ENCODE peak calls at places on chromosome 17, in nine cellular contexts. O is PC-3, Q is right lobe of liver, Z is HFF-Myc, W is psoas muscle, I is A549, Y is lower leg skin, F is fibroblast of mammary gland, A is endothelial cell of umbilical vein. K is an unnamed sample.

GRCh38 chr17:68706351-68706750 is 105.2 kb upstream of the FAM20A start:
- DNase-seq in O (no peak), Q (no peak), Z (no peak), W (no peak), I (no peak), Y (no peak), F (peak), A (no peak), K (no peak)

GRCh38 chr17:28485049-28485448 is 11.6 kb downstream of the SLC13A2 start:
- DNase-seq in O (no peak), Q (no peak), Z (no peak), W (no peak), I (no peak), Y (no peak), F (no peak), A (no peak), K (no peak)

GRCh38 chr17:71522383-71522782 is 598.4 kb upstream of the SOX9 start:
- DNase-seq in O (peak), Q (no peak), Z (no peak), W (no peak), I (no peak), Y (no peak), F (no peak), A (no peak), K (no peak)

GRCh38 chr17:11241611-11242226 is 706 bp downstream of the SHISA6 start:
- DNase-seq in O (no peak), Q (no peak), Z (no peak), W (peak), I (no peak), Y (peak), F (no peak), A (no peak), K (no peak)

GRCh38 chr17:79295307-79295706 is 220.7 kb downstream of the ENGASE start:
- DNase-seq in O (peak), Q (no peak), Z (no peak), W (no peak), I (peak), Y (no peak), F (no peak), A (no peak), K (no peak)

GRCh38 chr17:65170839-65171238 is 33.7 kb downstream of the RGS9 start:
- DNase-seq in O (peak), Q (peak), Z (no peak), W (no peak), I (peak), Y (no peak), F (no peak), A (peak), K (no peak)

GRCh38 chr17:40901981-40902862 is 17.2 kb upstream of the KRT20 start:
- DNase-seq in O (peak), Q (no peak), Z (no peak), W (no peak), I (peak), Y (no peak), F (peak), A (no peak), K (no peak)

GRCh38 chr17:40373324-40373723 is 8.8 kb upstream of the GJD3 start:
- DNase-seq in O (no peak), Q (no peak), Z (no peak), W (no peak), I (no peak), Y (no peak), F (peak), A (no peak), K (no peak)

GRCh38 chr17:8711291-8711690 is 33.3 kb downstream of the CCDC42 start:
- DNase-seq in O (no peak), Q (no peak), Z (no peak), W (no peak), I (no peak), Y (peak), F (no peak), A (no peak), K (no peak)

GRCh38 chr17:82064433-82065192 is 991 bp downstream of the DUS1L start:
- DNase-seq in O (peak), Q (no peak), Z (no peak), W (peak), I (no peak), Y (no peak), F (no peak), A (no peak), K (peak)

GRCh38 chr17:70137451-70138230 is 31.7 kb upstream of the KCNJ2 start:
- DNase-seq in O (peak), Q (no peak), Z (peak), W (peak), I (peak), Y (peak), F (peak), A (peak), K (peak)

GRCh38 chr17:5605452-5605851 is 21.1 kb upstream of the NLRP1 start:
- DNase-seq in O (no peak), Q (no peak), Z (no peak), W (no peak), I (no peak), Y (peak), F (no peak), A (no peak), K (no peak)

GRCh38 chr17:40364121-40364861 is at the start of gene GJD3:
- DNase-seq in O (no peak), Q (no peak), Z (no peak), W (no peak), I (no peak), Y (no peak), F (no peak), A (no peak), K (no peak)

GRCh38 chr17:27497696-27498095 is 41.4 kb downstream of the KSR1 start:
- DNase-seq in O (no peak), Q (no peak), Z (no peak), W (no peak), I (no peak), Y (no peak), F (no peak), A (no peak), K (peak)

GRCh38 chr17:40518401-40519088 is 17.1 kb upstream of the TNS4 start:
- DNase-seq in O (peak), Q (no peak), Z (no peak), W (no peak), I (peak), Y (peak), F (peak), A (no peak), K (no peak)

GRCh38 chr17:82187500-82187899 is 25.1 kb downstream of the CCDC57 start:
- DNase-seq in O (no peak), Q (no peak), Z (no peak), W (no peak), I (no peak), Y (no peak), F (no peak), A (no peak), K (no peak)

GRCh38 chr17:34711646-34712045 is 132.3 kb downstream of the TMEM132E start:
- DNase-seq in O (no peak), Q (no peak), Z (no peak), W (no peak), I (no peak), Y (peak), F (no peak), A (no peak), K (no peak)

GRCh38 chr17:27788919-27789318 is 11.4 kb downstream of the NOS2 start:
- DNase-seq in O (no peak), Q (no peak), Z (no peak), W (no peak), I (no peak), Y (no peak), F (no peak), A (no peak), K (no peak)

GRCh38 chr17:83122834-83123233 is 43.4 kb downstream of the METRNL start:
- DNase-seq in O (no peak), Q (no peak), Z (no peak), W (no peak), I (peak), Y (peak), F (peak), A (no peak), K (no peak)

GRCh38 chr17:8192070-8192815 is 2.3 kb upstream of the BORCS6 start:
- DNase-seq in O (peak), Q (peak), Z (peak), W (peak), I (peak), Y (peak), F (peak), A (peak), K (peak)

GRCh38 chr17:8057691-8058114 is 18.8 kb downstream of the ALOX15B start:
- DNase-seq in O (peak), Q (no peak), Z (peak), W (no peak), I (peak), Y (no peak), F (peak), A (peak), K (peak)

GRCh38 chr17:2398188-2398587 is 2.7 kb downstream of the MNT start:
- DNase-seq in O (no peak), Q (no peak), Z (no peak), W (no peak), I (no peak), Y (no peak), F (no peak), A (no peak), K (no peak)

GRCh38 chr17:31286587-31286986 is 10.5 kb downstream of the OMG start:
- DNase-seq in O (no peak), Q (no peak), Z (no peak), W (no peak), I (no peak), Y (no peak), F (no peak), A (no peak), K (no peak)

GRCh38 chr17:36136031-36136430 is 32.4 kb downstream of the CCL4 start:
- DNase-seq in O (no peak), Q (no peak), Z (no peak), W (no peak), I (no peak), Y (peak), F (no peak), A (no peak), K (no peak)

GRCh38 chr17:50686494-50687199 is 21.1 kb downstream of the ANKRD40 start:
- DNase-seq in O (peak), Q (peak), Z (no peak), W (peak), I (peak), Y (no peak), F (peak), A (peak), K (no peak)
- H3K4me3 ChIP-seq in O (peak), Q (no peak), Z (no peak), W (no peak), I (peak), Y (no peak), F (no peak), A (no peak), K (no peak)

DNA sequence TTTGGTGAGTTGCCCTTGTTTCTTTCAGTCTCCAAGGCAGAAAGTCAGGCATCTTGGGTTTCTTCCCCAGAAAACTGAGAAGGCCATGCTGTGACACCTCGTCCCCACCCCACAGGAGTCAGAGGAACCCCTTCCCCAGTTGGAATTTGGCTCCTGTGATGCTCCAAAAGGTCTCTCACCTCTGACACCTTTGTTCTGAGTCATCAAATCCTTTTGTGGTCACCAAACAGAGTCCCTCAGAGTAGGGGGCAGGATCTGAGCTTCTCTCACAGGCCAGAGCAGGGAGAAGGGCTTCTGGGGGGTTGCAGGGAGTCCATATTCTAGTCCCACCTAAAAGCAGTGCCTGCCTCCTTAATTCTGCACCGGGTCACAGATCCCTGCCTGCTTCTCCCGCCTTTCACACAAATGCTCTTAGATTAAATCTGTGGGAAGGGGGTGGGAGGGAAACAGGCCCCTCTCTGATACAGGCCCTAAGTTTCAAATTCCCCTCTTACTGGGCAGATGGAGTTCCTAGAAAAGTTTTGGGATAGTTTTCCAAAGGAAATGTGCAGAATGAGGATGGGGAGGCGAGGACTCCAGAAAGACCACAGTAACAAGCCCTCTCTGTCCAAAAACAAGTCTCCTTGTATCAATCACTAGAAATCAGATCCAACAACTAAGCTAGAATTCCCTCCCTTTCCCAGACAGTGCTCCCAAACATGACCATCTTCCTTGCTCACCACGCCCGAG is 1.3 kb downstream of the PHOSPHO1 start:
- DNase-seq in O (no peak), Q (no peak), Z (no peak), W (no peak), I (no peak), Y (no peak), F (no peak), A (no peak), K (no peak)
- H3K4me3 ChIP-seq in O (no peak), Q (no peak), Z (no peak), W (peak), I (no peak), Y (no peak), F (no peak), A (no peak), K (no peak)

GRCh38 chr17:29614345-29615047 is 8.2 kb downstream of the CORO6 start:
- DNase-seq in O (no peak), Q (no peak), Z (no peak), W (no peak), I (no peak), Y (no peak), F (no peak), A (no peak), K (no peak)

GRCh38 chr17:29612404-29613370 is 10.0 kb downstream of the CORO6 start:
- DNase-seq in O (no peak), Q (no peak), Z (no peak), W (no peak), I (no peak), Y (no peak), F (no peak), A (no peak), K (no peak)

GRCh38 chr17:29612094-29612403 is 10.7 kb downstream of the CORO6 start:
- DNase-seq in O (no peak), Q (no peak), Z (no peak), W (no peak), I (no peak), Y (no peak), F (no peak), A (no peak), K (no peak)

GRCh38 chr17:29613856-29614255 is 8.9 kb downstream of the CORO6 start:
- DNase-seq in O (no peak), Q (no peak), Z (no peak), W (peak), I (no peak), Y (no peak), F (no peak), A (no peak), K (no peak)

GRCh38 chr17:29613371-29613837 is 9.3 kb downstream of the CORO6 start:
- DNase-seq in O (no peak), Q (peak), Z (no peak), W (peak), I (peak), Y (peak), F (peak), A (peak), K (peak)
- H3K4me3 ChIP-seq in O (no peak), Q (peak), Z (no peak), W (peak), I (peak), Y (no peak), F (peak), A (peak), K (no peak)

DNA sequence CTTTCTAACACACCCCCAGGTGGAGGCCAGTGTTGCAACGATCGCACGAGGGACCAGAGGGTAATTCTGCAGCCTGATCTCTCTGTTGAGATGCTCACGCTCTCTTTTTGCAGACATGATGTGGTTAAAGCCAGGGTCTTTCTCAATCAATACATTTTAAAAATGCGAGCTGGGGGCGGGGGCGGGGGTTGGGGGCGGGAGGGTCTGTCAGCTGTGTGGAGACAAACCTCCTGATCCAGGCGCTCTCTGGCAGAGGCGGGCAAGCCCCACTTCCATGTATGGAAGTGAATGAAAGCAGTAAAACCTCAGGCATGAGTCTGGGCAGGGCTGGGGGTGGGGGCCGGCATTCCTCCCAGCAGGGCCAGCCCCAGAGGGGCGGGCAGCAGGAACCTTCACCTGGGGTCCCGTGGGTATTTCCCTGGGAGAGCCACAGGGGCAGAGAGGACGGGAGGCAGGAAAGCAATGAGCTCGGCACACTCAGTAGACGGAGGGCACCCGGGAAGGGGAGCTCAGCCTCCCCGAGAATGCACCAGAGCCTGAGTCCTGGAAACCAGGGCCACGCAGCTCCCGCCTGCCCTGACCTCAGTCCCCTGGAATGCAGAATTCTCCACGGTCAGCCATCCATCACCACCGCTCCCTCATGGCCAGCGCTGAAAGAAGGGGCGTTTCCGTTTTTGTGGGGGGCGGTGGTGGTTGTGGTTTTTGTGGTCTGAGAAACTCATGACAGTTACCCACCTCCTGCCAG is 28.0 kb downstream of the NXN start:
- DNase-seq in O (peak), Q (no peak), Z (no peak), W (peak), I (peak), Y (no peak), F (peak), A (no peak), K (no peak)
- H3K4me3 ChIP-seq in O (peak), Q (no peak), Z (peak), W (peak), I (peak), Y (no peak), F (no peak), A (no peak), K (no peak)

DNA sequence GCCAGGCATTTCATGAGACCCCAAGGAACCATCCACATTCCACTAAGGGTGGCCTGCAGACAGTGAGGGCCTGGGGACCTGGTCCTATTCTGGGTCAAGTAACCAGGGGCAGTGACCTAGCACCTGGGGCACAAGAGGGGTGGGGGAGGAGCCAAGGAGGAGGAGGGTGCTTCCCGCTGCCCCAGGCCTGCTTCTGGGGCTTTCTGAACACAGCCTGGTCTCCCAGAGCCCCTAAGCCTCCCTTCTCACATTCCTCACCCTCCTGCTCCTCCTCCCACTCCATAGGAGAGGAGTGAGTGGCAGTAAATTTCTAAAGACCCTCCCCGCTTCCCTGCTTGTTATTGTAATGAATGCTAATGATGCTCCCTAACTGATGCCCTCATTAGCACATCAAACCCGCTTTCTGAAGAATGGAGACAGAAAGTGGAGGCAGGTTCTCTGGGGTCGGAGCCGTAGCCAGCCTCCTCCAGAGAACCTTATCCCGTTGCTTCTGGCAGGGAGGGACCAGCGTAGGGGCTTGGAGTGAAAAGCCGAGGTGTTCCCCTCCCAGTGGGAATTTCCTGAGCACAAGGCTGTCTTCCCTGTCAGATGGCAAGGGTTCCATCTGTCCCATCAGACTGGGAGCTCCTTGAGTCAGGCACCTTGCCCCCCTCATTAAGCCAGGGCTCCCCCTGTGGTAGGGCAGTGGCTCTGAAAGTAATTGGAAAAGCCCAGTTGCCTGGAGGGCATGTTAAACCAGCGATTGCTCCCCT is 3.7 kb upstream of the SRCIN1 start:
- DNase-seq in O (no peak), Q (no peak), Z (no peak), W (no peak), I (no peak), Y (no peak), F (no peak), A (no peak), K (no peak)
- H3K4me3 ChIP-seq in O (no peak), Q (no peak), Z (no peak), W (no peak), I (no peak), Y (no peak), F (no peak), A (no peak), K (no peak)

GRCh38 chr17:39170558-39170957 is 4.6 kb upstream of the ARL5C start:
- DNase-seq in O (no peak), Q (no peak), Z (no peak), W (no peak), I (no peak), Y (no peak), F (no peak), A (no peak), K (no peak)

GRCh38 chr17:39171933-39172332 is 6.0 kb upstream of the ARL5C start:
- DNase-seq in O (no peak), Q (no peak), Z (no peak), W (no peak), I (no peak), Y (no peak), F (no peak), A (no peak), K (no peak)

GRCh38 chr17:39174907-39175694 is 9.1 kb upstream of the ARL5C start:
- DNase-seq in O (peak), Q (peak), Z (no peak), W (peak), I (peak), Y (peak), F (peak), A (peak), K (peak)

GRCh38 chr17:39175695-39176093 is 9.7 kb upstream of the ARL5C start:
- DNase-seq in O (no peak), Q (no peak), Z (no peak), W (peak), I (no peak), Y (no peak), F (peak), A (no peak), K (no peak)

GRCh38 chr17:39173539-39174274 is 7.7 kb upstream of the ARL5C start:
- DNase-seq in O (no peak), Q (no peak), Z (no peak), W (no peak), I (no peak), Y (no peak), F (no peak), A (no peak), K (no peak)
- H3K4me3 ChIP-seq in O (no peak), Q (no peak), Z (no peak), W (no peak), I (no peak), Y (no peak), F (no peak), A (no peak), K (no peak)

DNA sequence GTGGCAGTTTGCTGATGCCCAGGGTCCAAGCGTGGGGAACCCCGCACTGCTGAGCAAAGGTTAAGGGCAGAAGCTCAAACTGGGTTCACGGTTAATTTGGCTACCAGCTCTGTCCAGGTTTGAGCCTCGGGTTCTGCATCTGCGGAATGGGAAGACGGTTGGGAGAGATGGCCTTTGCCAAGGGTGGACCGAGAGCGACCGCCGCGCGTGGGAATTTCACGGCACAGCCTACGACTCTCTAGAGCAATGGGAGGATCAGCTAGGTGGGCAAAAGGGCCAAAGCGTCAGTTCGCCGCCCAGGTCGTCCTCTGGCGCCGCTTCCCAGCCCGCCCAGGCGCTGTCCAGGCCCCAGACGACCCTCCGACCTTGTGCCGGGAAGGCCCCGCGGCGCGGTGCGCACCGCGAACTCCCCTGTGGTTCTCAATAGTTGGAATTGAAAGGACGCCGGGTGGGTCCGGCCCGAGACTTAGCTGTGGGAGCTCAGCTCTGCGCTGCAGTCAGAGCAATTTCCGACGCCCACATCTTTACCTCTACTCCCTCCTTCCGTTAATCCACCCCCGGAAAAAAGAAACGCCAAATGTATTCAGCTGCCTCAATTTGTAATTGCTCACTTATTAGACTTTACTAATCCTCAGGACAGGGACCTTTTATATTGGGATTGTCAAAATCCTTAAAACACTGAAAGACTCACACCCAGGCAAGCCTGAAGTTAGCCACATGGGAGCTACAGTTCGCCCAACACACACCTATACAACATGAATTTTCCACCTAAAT is 2.5 kb upstream of the HS3ST3B1 start:
- DNase-seq in O (no peak), Q (peak), Z (no peak), W (no peak), I (no peak), Y (peak), F (peak), A (no peak), K (no peak)
- H3K4me3 ChIP-seq in O (no peak), Q (no peak), Z (no peak), W (peak), I (no peak), Y (no peak), F (peak), A (no peak), K (no peak)

K was measured in GM12865.